ENCODE peak calls at places on chromosomes 16 and 17, in four cellular contexts. P, Z, A and E are unnamed samples.

GRCh38 chr16:75732871-75733270 is 6.6 kb upstream of the CPHXL start:
- DNase-seq in Z (no peak), P (no peak), A (no peak), E (no peak)

GRCh38 chr16:85940214-85940613 is 41.3 kb downstream of the IRF8 start:
- DNase-seq in P (no peak), Z (no peak), A (no peak), E (no peak)

GRCh38 chr17:74083321-74083720 is 120.2 kb upstream of the RPL38 start:
- DNase-seq in A (no peak), P (no peak), Z (no peak), E (no peak)

GRCh38 chr17:49928826-49929475 is 40.0 kb upstream of the DLX4 start:
- DNase-seq in Z (no peak), A (no peak), P (peak; percentile 40), E (no peak)

GRCh38 chr16:27110524-27110896 is 43.8 kb downstream of the C16orf82 start:
- DNase-seq in P (peak; percentile 48), A (no peak), Z (no peak), E (no peak)

GRCh38 chr17:77842148-77842905 is 116.2 kb upstream of the TNRC6C start:
- DNase-seq in P (no peak), Z (no peak), A (peak; percentile 39), E (no peak)

GRCh38 chr17:51372345-51373004 is 112.1 kb downstream of the UTP18 start:
- DNase-seq in A (peak; percentile 71), P (peak; percentile 53), Z (peak; percentile 79), E (no peak)

GRCh38 chr16:30700971-30701370 is 2.0 kb downstream of the SRCAP start:
- DNase-seq in Z (no peak), P (no peak), A (no peak), E (no peak)

GRCh38 chr16:53414381-53414780 is 19.9 kb upstream of the RBL2 start:
- DNase-seq in P (no peak), Z (no peak), A (no peak), E (no peak)

GRCh38 chr17:4331614-4332013 is 34.9 kb downstream of the UBE2G1 start:
- DNase-seq in Z (no peak), A (no peak), P (no peak), E (no peak)

GRCh38 chr17:20008242-20009051 is 712 bp upstream of the SPECC1 start:
- DNase-seq in Z (no peak), A (no peak), P (peak; percentile 79), E (no peak)

GRCh38 chr16:67919618-67920210 is 11.9 kb downstream of the CTRL start:
- DNase-seq in P (no peak), Z (no peak), A (no peak), E (no peak)

GRCh38 chr16:89602273-89602951 is 11.0 kb upstream of the DPEP1 start:
- DNase-seq in Z (peak; percentile 89), A (peak; percentile 75), P (peak; percentile 92), E (peak; percentile 29)

GRCh38 chr17:77475012-77475976 is 334.5 kb downstream of the SEC14L1 start:
- DNase-seq in A (no peak), P (no peak), Z (peak; percentile 83), E (peak; percentile 72)

GRCh38 chr16:15966420-15967222 is 17.2 kb downstream of the ABCC1 start:
- DNase-seq in P (no peak), A (peak; percentile 37), Z (peak; percentile 69), E (no peak)

GRCh38 chr16:73048292-73049050 is 543 bp upstream of the ZFHX3 start:
- DNase-seq in Z (peak; percentile 24), A (peak; percentile 30), P (peak; percentile 56), E (no peak)

GRCh38 chr17:72004476-72005331 is 116.1 kb upstream of the SOX9 start:
- DNase-seq in A (no peak), P (no peak), Z (peak; percentile 5), E (no peak)

GRCh38 chr16:11637320-11637719 is 30.9 kb upstream of the SNN start:
- DNase-seq in Z (no peak), P (no peak), A (no peak), E (no peak)

GRCh38 chr16:22732315-22732840 is 81.6 kb upstream of the HS3ST2 start:
- DNase-seq in P (no peak), A (no peak), Z (no peak), E (no peak)

GRCh38 chr16:78257376-78257728 is 157.9 kb downstream of the WWOX start:
- DNase-seq in Z (no peak), P (no peak), A (no peak), E (no peak)

GRCh38 chr17:55806745-55807466 is 56.1 kb downstream of the PCTP start:
- DNase-seq in P (no peak), A (no peak), Z (no peak), E (no peak)

GRCh38 chr17:65362826-65363225 is 198.6 kb downstream of the AXIN2 start:
- DNase-seq in Z (no peak), A (no peak), P (no peak), E (no peak)

GRCh38 chr16:8623634-8624033 is 2.1 kb downstream of the METTL22 start:
- DNase-seq in P (no peak), A (no peak), Z (no peak), E (no peak)

GRCh38 chr16:87406495-87407088 is 14.5 kb downstream of the MAP1LC3B start:
- DNase-seq in Z (no peak), P (no peak), A (no peak), E (no peak)

GRCh38 chr16:87562201-87562600 is 40.1 kb upstream of the JPH3 start:
- DNase-seq in A (no peak), Z (no peak), P (no peak), E (no peak)

GRCh38 chr17:65279456-65279855 is 142.3 kb downstream of the RGS9 start:
- DNase-seq in Z (no peak), A (no peak), P (no peak), E (no peak)

GRCh38 chr16:79651363-79651762 is 50.8 kb upstream of the MAF start:
- DNase-seq in P (no peak), A (no peak), Z (peak; percentile 82), E (no peak)

GRCh38 chr16:20747030-20747816 is 5.6 kb upstream of the THUMPD1 start:
- DNase-seq in Z (no peak), P (no peak), A (peak; percentile 69), E (no peak)

GRCh38 chr16:79469999-79470398 is 130.5 kb downstream of the MAF start:
- DNase-seq in Z (no peak), A (no peak), P (no peak), E (no peak)

GRCh38 chr16:80932725-80933124 is 74.0 kb downstream of the CMC2 start:
- DNase-seq in Z (peak; percentile 92), P (peak; percentile 39), A (peak; percentile 99), E (no peak)

GRCh38 chr17:35536664-35537160 is 766 bp downstream of the SLFN12L start:
- DNase-seq in Z (no peak), A (no peak), P (no peak), E (no peak)

GRCh38 chr17:58706351-58707140 is 14.1 kb downstream of the RAD51C start:
- DNase-seq in P (no peak), Z (no peak), A (peak; percentile 9), E (no peak)

GRCh38 chr17:20310481-20310880 is 156.9 kb downstream of the LGALS9B start:
- DNase-seq in A (no peak), P (no peak), Z (no peak), E (no peak)

GRCh38 chr17:62755139-62755851 is 52.8 kb downstream of the MARCHF10 start:
- DNase-seq in P (peak; percentile 51), A (no peak), Z (peak; percentile 68), E (no peak)

GRCh38 chr17:3920940-3921852 is 4.9 kb upstream of the P2RX1 start:
- DNase-seq in Z (no peak), A (no peak), P (peak; percentile 60), E (no peak)

GRCh38 chr17:61362396-61362795 is 37.2 kb upstream of the TBX2 start:
- DNase-seq in Z (no peak), A (no peak), P (no peak), E (no peak)

GRCh38 chr17:43813386-43813785 is 19.6 kb downstream of the MPP3 start:
- DNase-seq in P (no peak), A (no peak), Z (no peak), E (no peak)

GRCh38 chr17:43810823-43811222 is 22.1 kb downstream of the MPP3 start:
- DNase-seq in P (peak; percentile 54), Z (no peak), A (no peak), E (no peak)

GRCh38 chr17:43812396-43813265 is 20.3 kb downstream of the MPP3 start:
- DNase-seq in P (peak; percentile 16), A (no peak), Z (no peak), E (no peak)

GRCh38 chr17:43809121-43809520 is 23.8 kb downstream of the MPP3 start:
- DNase-seq in Z (no peak), P (no peak), A (no peak), E (no peak)

DNA sequence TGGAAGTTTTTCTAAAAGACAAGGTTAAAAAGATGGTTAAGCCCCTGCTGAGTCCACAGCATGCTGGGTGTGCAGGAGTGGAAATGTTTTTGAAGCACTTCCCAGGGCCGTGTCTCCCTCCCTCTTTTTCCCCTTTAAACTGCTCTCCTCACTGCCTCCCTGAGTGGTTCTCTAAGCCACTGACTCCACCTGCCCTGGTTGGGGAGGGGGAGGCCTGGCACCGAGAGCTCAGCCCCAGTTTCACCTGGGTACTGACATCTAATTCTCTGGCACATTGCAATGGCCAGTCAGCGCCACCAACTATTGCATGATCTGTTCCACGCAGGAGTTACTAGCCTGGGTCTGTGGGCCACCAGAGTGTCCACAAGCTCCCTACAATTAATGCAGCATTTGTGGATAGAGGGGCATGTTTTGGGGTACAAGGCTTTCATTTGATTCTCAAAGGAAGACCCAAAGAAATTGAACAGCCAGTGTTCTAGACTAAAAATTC is 22.7 kb downstream of the MPP3 start:
- DNase-seq in P (peak; percentile 47), A (no peak), Z (no peak), E (no peak)
- H3K4me3 ChIP-seq in P (no peak overlapping the region), A (no peak overlapping the region), Z (no peak overlapping the region), E (no peak overlapping the region)

GRCh38 chr17:29836643-29837042 is 93.4 kb downstream of the SSH2 start:
- DNase-seq in A (no peak), P (no peak), Z (peak; percentile 32), E (no peak)

GRCh38 chr17:29840884-29841283 is 89.1 kb downstream of the SSH2 start:
- DNase-seq in Z (no peak), A (peak; percentile 49), P (no peak), E (no peak)

GRCh38 chr17:29837531-29837930 is 92.5 kb downstream of the SSH2 start:
- DNase-seq in A (no peak), Z (no peak), P (no peak), E (no peak)

GRCh38 chr17:29839656-29840055 is 90.4 kb downstream of the SSH2 start:
- DNase-seq in A (no peak), Z (no peak), P (no peak), E (no peak)

GRCh38 chr17:29838961-29839360 is 91.1 kb downstream of the SSH2 start:
- DNase-seq in P (peak; percentile 60), Z (peak; percentile 34), A (no peak), E (no peak)
- H3K36me3 ChIP-seq in P (no peaks in the 10 kb centered on the region), Z (no peaks in the 10 kb centered on the region), A (no peaks in the 10 kb centered on the region), E (no peaks in the 10 kb centered on the region)

GRCh38 chr17:34095101-34095500 is 160.0 kb upstream of the CCL2 start:
- DNase-seq in P (no peak), Z (no peak), A (no peak), E (no peak)
- H3K4me3 ChIP-seq in P (no peak overlapping the region), Z (no peak overlapping the region), A (no peak overlapping the region), E (no peak overlapping the region)

DNA sequence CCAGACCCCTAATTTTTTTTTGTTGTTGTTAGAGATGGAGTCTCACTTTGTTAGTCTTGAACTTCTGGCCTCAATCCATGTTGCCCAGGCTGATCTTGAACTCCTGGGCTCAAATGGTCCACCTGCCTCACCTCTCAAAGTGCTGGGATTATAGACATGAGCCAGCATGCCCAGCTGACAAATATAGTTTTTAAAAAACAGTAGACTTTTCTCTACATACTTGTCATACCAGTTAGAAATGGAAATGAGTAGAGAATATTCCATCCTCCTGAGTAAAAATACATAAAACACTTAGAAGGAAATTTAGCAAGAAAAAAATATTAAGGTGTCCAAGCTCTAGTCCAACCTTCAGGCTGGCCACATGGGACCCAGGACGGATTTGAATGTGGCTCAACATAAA is 21.4 kb downstream of the C16orf78 start:
- DNase-seq in Z (no peak), P (no peak), A (no peak), E (no peak)
- H3K36me3 ChIP-seq in Z (no peaks in the 10 kb centered on the region), P (no peaks in the 10 kb centered on the region), A (no peaks in the 10 kb centered on the region), E (no peaks in the 10 kb centered on the region)